ENCODE peak calls at places on chromosomes 11 and 22, in five cellular contexts. One of them, this sample, is unnamed.

GRCh38 chr11:105000167-105000566 is 22.8 kb downstream of the CASP5 start:
- DNase-seq in stimulated activated CD4-positive, alpha-beta T cell treated with anti-CD3 and anti-CD28 coated beads, Interleukin-4, amount 100 ng/mL, for 1 hour: no peak
- DNase-seq in central memory CD8-positive, alpha-beta T cell: no peak
- DNase-seq in NCI-H748 treated with DMSO at 0.1 percent for 48 hours: no peak
- DNase-seq in uterus: no peak
- DNase-seq in this sample: no peak

GRCh38 chr11:16862733-16863132 is 124.3 kb downstream of the C11orf58 start:
- DNase-seq in stimulated activated CD4-positive, alpha-beta T cell treated with anti-CD3 and anti-CD28 coated beads, Interleukin-4, amount 100 ng/mL, for 1 hour: no peak
- DNase-seq in central memory CD8-positive, alpha-beta T cell: no peak
- DNase-seq in NCI-H748 treated with DMSO at 0.1 percent for 48 hours: no peak
- DNase-seq in uterus: no peak
- DNase-seq in this sample: no peak

GRCh38 chr11:110870816-110871522 is 158.7 kb upstream of the ARHGAP20 start:
- DNase-seq in stimulated activated CD4-positive, alpha-beta T cell treated with anti-CD3 and anti-CD28 coated beads, Interleukin-4, amount 100 ng/mL, for 1 hour: no peak
- DNase-seq in central memory CD8-positive, alpha-beta T cell: no peak
- DNase-seq in NCI-H748 treated with DMSO at 0.1 percent for 48 hours: no peak
- DNase-seq in uterus: no peak
- DNase-seq in this sample: no peak

GRCh38 chr22:22872722-22873708 is 14.6 kb upstream of the IGLL5 start:
- DNase-seq in stimulated activated CD4-positive, alpha-beta T cell treated with anti-CD3 and anti-CD28 coated beads, Interleukin-4, amount 100 ng/mL, for 1 hour: no peak
- DNase-seq in central memory CD8-positive, alpha-beta T cell: no peak
- DNase-seq in NCI-H748 treated with DMSO at 0.1 percent for 48 hours: no peak
- DNase-seq in uterus: no peak
- DNase-seq in this sample: no peak

GRCh38 chr11:65204646-65205601 is 23.2 kb downstream of the CAPN1 start:
- DNase-seq in stimulated activated CD4-positive, alpha-beta T cell treated with anti-CD3 and anti-CD28 coated beads, Interleukin-4, amount 100 ng/mL, for 1 hour: peak; percentile 58
- DNase-seq in central memory CD8-positive, alpha-beta T cell: no peak
- DNase-seq in NCI-H748 treated with DMSO at 0.1 percent for 48 hours: no peak
- DNase-seq in uterus: no peak
- DNase-seq in this sample: no peak

GRCh38 chr11:9571766-9572120 is 1.7 kb upstream of the WEE1 start:
- DNase-seq in stimulated activated CD4-positive, alpha-beta T cell treated with anti-CD3 and anti-CD28 coated beads, Interleukin-4, amount 100 ng/mL, for 1 hour: no peak
- DNase-seq in central memory CD8-positive, alpha-beta T cell: no peak
- DNase-seq in NCI-H748 treated with DMSO at 0.1 percent for 48 hours: no peak
- DNase-seq in uterus: no peak
- DNase-seq in this sample: no peak

GRCh38 chr11:66510271-66510989 is at the start of gene BBS1:
- DNase-seq in stimulated activated CD4-positive, alpha-beta T cell treated with anti-CD3 and anti-CD28 coated beads, Interleukin-4, amount 100 ng/mL, for 1 hour: peak; percentile 85
- DNase-seq in central memory CD8-positive, alpha-beta T cell: peak; percentile 73
- DNase-seq in NCI-H748 treated with DMSO at 0.1 percent for 48 hours: peak; percentile 41
- DNase-seq in uterus: peak; percentile 83
- DNase-seq in this sample: peak; percentile 58

GRCh38 chr11:74055938-74056337 is 47.1 kb upstream of the UCP3 start:
- DNase-seq in stimulated activated CD4-positive, alpha-beta T cell treated with anti-CD3 and anti-CD28 coated beads, Interleukin-4, amount 100 ng/mL, for 1 hour: no peak
- DNase-seq in central memory CD8-positive, alpha-beta T cell: no peak
- DNase-seq in NCI-H748 treated with DMSO at 0.1 percent for 48 hours: no peak
- DNase-seq in uterus: no peak
- DNase-seq in this sample: no peak

GRCh38 chr11:32069361-32070058 is 21.4 kb upstream of the RCN1 start:
- DNase-seq in stimulated activated CD4-positive, alpha-beta T cell treated with anti-CD3 and anti-CD28 coated beads, Interleukin-4, amount 100 ng/mL, for 1 hour: no peak
- DNase-seq in central memory CD8-positive, alpha-beta T cell: no peak
- DNase-seq in NCI-H748 treated with DMSO at 0.1 percent for 48 hours: no peak
- DNase-seq in uterus: no peak
- DNase-seq in this sample: no peak